ENCODE peak calls at places on chromosomes 13 and 19, in nine cellular contexts. J is heart right ventricle; N is NCI-H2029 treated with DMSO at 0.1 percent for 48 hours; M is NCI-H187 treated with DMSO at 0.1 percent for 48 hours; P is right lobe of liver; V is stimulated activated CD4-positive, alpha-beta T cell treated with anti-CD3 and anti-CD28 coated beads, TNF-alpha, amount 100 ng/mL, for 4 hours; K is HTR-8/SVneo; B is stimulated activated naive CD8-positive, alpha-beta T cell treated with anti-CD3 and anti-CD28 coated beads, Interleukin-15, Interleukin-2, amounts not matched to agents 100 U/mL and 50 U/mL, for 24 hours; Z is H54. S is an unnamed sample.

GRCh38 chr19:48967346-48968178 is 2.5 kb downstream of the FTL start:
- DNase-seq in K (no peak), N (no peak), V (no peak), B (no peak), Z (no peak), P (peak), M (no peak), J (no peak), S (peak)

GRCh38 chr13:113474179-113474578 is 16.3 kb downstream of the DCUN1D2 start:
- DNase-seq in N (no peak), B (no peak), J (no peak), Z (no peak), M (no peak), K (no peak), V (no peak), P (no peak), S (no peak)

GRCh38 chr19:5908773-5909442 is 4.2 kb downstream of the VMAC start:
- DNase-seq in N (no peak), Z (no peak), V (no peak), B (no peak), K (no peak), J (no peak), P (no peak), M (no peak), S (no peak)

GRCh38 chr13:97478247-97478646 is 44.3 kb downstream of the RAP2A start:
- DNase-seq in V (no peak), M (no peak), P (no peak), N (no peak), K (no peak), B (no peak), Z (no peak), J (no peak), S (no peak)

GRCh38 chr13:19178901-19179593 is 2.6 kb downstream of the TUBA3C start:
- DNase-seq in M (no peak), J (no peak), Z (no peak), B (no peak), P (no peak), V (no peak), N (no peak), K (no peak), S (no peak)

GRCh38 chr13:37889102-37889501 is 19.5 kb upstream of the TRPC4 start:
- DNase-seq in Z (no peak), J (no peak), K (no peak), P (no peak), M (no peak), B (no peak), N (no peak), V (no peak), S (no peak)

GRCh38 chr19:3080281-3080680 is 13.9 kb upstream of the GNA11 start:
- DNase-seq in N (no peak), Z (no peak), K (no peak), M (no peak), J (no peak), P (no peak), B (no peak), V (no peak), S (no peak)

GRCh38 chr19:47152632-47153031 is 22.0 kb downstream of the SAE1 start:
- DNase-seq in J (no peak), V (no peak), Z (no peak), P (no peak), N (no peak), M (no peak), K (no peak), B (no peak), S (no peak)

GRCh38 chr19:40279120-40279551 is 6.0 kb downstream of the AKT2 start:
- DNase-seq in N (no peak), B (no peak), V (no peak), K (no peak), J (peak), P (peak), M (no peak), Z (no peak), S (no peak)

GRCh38 chr13:52906122-52906903 is 57.9 kb upstream of the PCDH8 start:
- DNase-seq in V (no peak), B (no peak), P (no peak), J (no peak), N (no peak), K (no peak), M (no peak), Z (no peak), S (no peak)

GRCh38 chr13:111175372-111175771 is 60.3 kb downstream of the ARHGEF7 start:
- DNase-seq in P (no peak), V (no peak), Z (no peak), K (no peak), B (no peak), N (no peak), M (no peak), J (no peak), S (no peak)

GRCh38 chr19:49536921-49537462 is 9.2 kb downstream of the RCN3 start:
- DNase-seq in J (no peak), P (no peak), K (no peak), V (no peak), N (no peak), Z (no peak), M (no peak), B (no peak), S (no peak)

GRCh38 chr13:112124100-112124499 is 57.2 kb downstream of the SOX1 start:
- DNase-seq in B (no peak), P (no peak), Z (no peak), J (no peak), V (no peak), N (no peak), M (no peak), K (no peak), S (no peak)

GRCh38 chr19:48779636-48780035 is 24.3 kb downstream of the FGF21 start:
- DNase-seq in B (no peak), N (no peak), M (no peak), K (no peak), V (no peak), Z (no peak), J (no peak), P (no peak), S (no peak)

GRCh38 chr19:49552749-49553148 is 24.9 kb downstream of the RCN3 start:
- DNase-seq in B (no peak), P (no peak), M (no peak), Z (no peak), J (no peak), V (no peak), N (no peak), K (no peak), S (no peak)

GRCh38 chr13:80586356-80586755 is 245.4 kb upstream of the SPRY2 start:
- DNase-seq in P (no peak), V (no peak), K (no peak), B (no peak), M (no peak), J (no peak), N (no peak), Z (no peak), S (no peak)

GRCh38 chr19:50803633-50804419 is 13.6 kb downstream of the ACP4 start:
- DNase-seq in P (no peak), N (no peak), Z (no peak), B (peak), M (no peak), K (no peak), J (peak), V (no peak), S (no peak)

GRCh38 chr19:4380254-4380727 is 20.1 kb downstream of the SH3GL1 start:
- DNase-seq in N (no peak), M (no peak), V (no peak), J (peak), B (peak), P (no peak), K (no peak), Z (no peak), S (no peak)

GRCh38 chr19:1250374-1251232 is 2.2 kb downstream of the MIDN start:
- DNase-seq in N (no peak), V (no peak), P (no peak), B (peak), J (no peak), K (no peak), M (no peak), Z (no peak), S (no peak)

GRCh38 chr19:38869836-38870607 is 8.1 kb downstream of the RINL start:
- DNase-seq in M (no peak), P (peak), V (peak), Z (no peak), B (peak), J (peak), N (peak), K (no peak), S (peak)

S was measured in ACHN.